ENCODE peak calls at places on chromosomes 11 and 22, in ten cellular contexts. H, E, O, T, U, P, B, M, K and Y are unnamed samples.

GRCh38 chr22:50016988-50017700 is 4.6 kb upstream of the IL17REL start:
- DNase-seq in H (peak; percentile 83), E (no peak), O (no peak), T (no peak), U (no peak), P (no peak), B (no peak), M (peak; percentile 88), K (no peak), Y (peak; percentile 13)

GRCh38 chr22:35315855-35316745 is 16.4 kb downstream of the TOM1 start:
- DNase-seq in H (no peak), E (no peak), O (peak; percentile 38), T (no peak), U (peak; percentile 76), P (no peak), B (peak; percentile 59), M (no peak), K (peak; percentile 29), Y (peak; percentile 83)

GRCh38 chr11:89420981-89421380 is 70.2 kb downstream of the NOX4 start:
- DNase-seq in H (no peak), E (no peak), O (no peak), T (no peak), U (no peak), P (no peak), B (no peak), M (no peak), K (peak; percentile 80), Y (no peak)

GRCh38 chr22:36289406-36289870 is 36.5 kb downstream of the APOL1 start:
- DNase-seq in H (no peak), E (no peak), O (no peak), T (no peak), U (no peak), P (no peak), B (no peak), M (no peak), K (no peak), Y (no peak)

GRCh38 chr11:68402355-68403031 is 58.1 kb upstream of the PPP6R3 start:
- DNase-seq in H (no peak), E (no peak), O (no peak), T (no peak), U (no peak), P (no peak), B (no peak), M (no peak), K (no peak), Y (no peak)

GRCh38 chr11:18853086-18853720 is 61.6 kb upstream of the PTPN5 start:
- DNase-seq in H (no peak), E (peak; percentile 12), O (no peak), T (no peak), U (no peak), P (no peak), B (no peak), M (peak; percentile 30), K (peak; percentile 54), Y (no peak)

GRCh38 chr11:108960498-108960897 is 295.6 kb downstream of the DDX10 start:
- DNase-seq in H (no peak), E (no peak), O (no peak), T (no peak), U (no peak), P (no peak), B (no peak), M (no peak), K (no peak), Y (no peak)

GRCh38 chr11:12653729-12654128 is 20.5 kb upstream of the TEAD1 start:
- DNase-seq in H (no peak), E (no peak), O (no peak), T (no peak), U (no peak), P (no peak), B (no peak), M (no peak), K (no peak), Y (no peak)

GRCh38 chr11:103257360-103257759 is 148.1 kb downstream of the DYNC2H1 start:
- DNase-seq in H (no peak), E (no peak), O (no peak), T (no peak), U (no peak), P (no peak), B (no peak), M (no peak), K (peak; percentile 47), Y (no peak)

GRCh38 chr11:35274909-35275807 is 136.2 kb downstream of the CD44 start:
- DNase-seq in H (no peak), E (no peak), O (no peak), T (no peak), U (peak; percentile 57), P (no peak), B (peak; percentile 70), M (no peak), K (peak; percentile 90), Y (peak; percentile 57)

GRCh38 chr22:47401592-47401898 is 639.1 kb downstream of the TBC1D22A start:
- DNase-seq in H (no peak), E (no peak), O (no peak), T (no peak), U (no peak), P (no peak), B (no peak), M (no peak), K (no peak), Y (no peak)

GRCh38 chr11:396948-397548 is 3.0 kb downstream of the PKP3 start:
- DNase-seq in H (peak; percentile 67), E (no peak), O (no peak), T (no peak), U (peak; percentile 53), P (peak; percentile 84), B (no peak), M (peak; percentile 91), K (no peak), Y (peak; percentile 80)

GRCh38 chr22:19817561-19818263 is 37.0 kb downstream of the GNB1L start:
- DNase-seq in H (no peak), E (no peak), O (no peak), T (no peak), U (no peak), P (no peak), B (no peak), M (no peak), K (no peak), Y (no peak)

GRCh38 chr11:115939726-115940421 is 435.7 kb upstream of the CADM1 start:
- DNase-seq in H (no peak), E (no peak), O (no peak), T (no peak), U (no peak), P (no peak), B (peak; percentile 58), M (no peak), K (peak; percentile 92), Y (no peak)

GRCh38 chr22:31932863-31933262 is 11.5 kb upstream of the YWHAH start:
- DNase-seq in H (no peak), E (no peak), O (no peak), T (no peak), U (no peak), P (no peak), B (no peak), M (no peak), K (no peak), Y (no peak)

GRCh38 chr11:76510060-76511047 is 65.5 kb downstream of the EMSY start:
- DNase-seq in H (no peak), E (no peak), O (no peak), T (peak; percentile 8), U (no peak), P (no peak), B (no peak), M (no peak), K (no peak), Y (no peak)

GRCh38 chr11:80595011-80595410 is 1154.2 kb upstream of the TENM4 start:
- DNase-seq in H (no peak), E (no peak), O (no peak), T (no peak), U (no peak), P (no peak), B (no peak), M (no peak), K (no peak), Y (no peak)

GRCh38 chr11:2704356-2704755 is 4.6 kb upstream of the KCNQ1OT1 start:
- DNase-seq in H (no peak), E (no peak), O (no peak), T (no peak), U (no peak), P (no peak), B (no peak), M (no peak), K (no peak), Y (no peak)

GRCh38 chr22:31561238-31561887 is 65.0 kb downstream of the SFI1 start:
- DNase-seq in H (peak; percentile 59), E (peak; percentile 69), O (no peak), T (peak; percentile 46), U (peak; percentile 54), P (no peak), B (peak; percentile 67), M (peak; percentile 67), K (peak; percentile 87), Y (peak; percentile 76)

GRCh38 chr11:34223021-34223813 is 117.8 kb downstream of the NAT10 start:
- DNase-seq in H (no peak), E (no peak), O (no peak), T (peak; percentile 43), U (peak; percentile 67), P (no peak), B (no peak), M (no peak), K (peak; percentile 19), Y (peak; percentile 68)

GRCh38 chr11:60634151-60634550 is 65.3 kb upstream of the MS4A8 start:
- DNase-seq in H (no peak), E (no peak), O (no peak), T (no peak), U (no peak), P (no peak), B (no peak), M (peak; percentile 31), K (peak; percentile 19), Y (no peak)

GRCh38 chr22:29041408-29041807 is 20.2 kb downstream of the C22orf31 start:
- DNase-seq in H (no peak), E (no peak), O (no peak), T (no peak), U (no peak), P (no peak), B (no peak), M (no peak), K (no peak), Y (no peak)

GRCh38 chr11:27934830-27935145 is 173.2 kb downstream of the KIF18A start:
- DNase-seq in H (no peak), E (no peak), O (no peak), T (peak; percentile 89), U (no peak), P (no peak), B (no peak), M (no peak), K (no peak), Y (no peak)